ENCODE peak calls at places on chromosomes 13 and 19, in nine cellular contexts. One of them, this sample, is unnamed.

GRCh38 chr13:30443957-30444404 is 21.7 kb downstream of the UBE2L5 start:
- DNase-seq in pancreas: no peak
- DNase-seq in fibroblast of mammary gland: no peak
- DNase-seq in cardiac muscle cell: no peak
- DNase-seq in cardiac fibroblast: no peak
- DNase-seq in mucosa of descending colon: no peak
- DNase-seq in uterus: no peak
- DNase-seq in neural progenitor cell: no peak
- DNase-seq in A549: no peak
- DNase-seq in this sample: no peak

GRCh38 chr19:43610493-43610892 is 1.4 kb upstream of the SRRM5 start:
- DNase-seq in pancreas: no peak
- DNase-seq in fibroblast of mammary gland: no peak
- DNase-seq in cardiac muscle cell: no peak
- DNase-seq in cardiac fibroblast: peak
- DNase-seq in mucosa of descending colon: no peak
- DNase-seq in uterus: no peak
- DNase-seq in neural progenitor cell: no peak
- DNase-seq in A549: peak
- DNase-seq in this sample: peak

GRCh38 chr19:2315818-2316353 is 7.9 kb upstream of the LINGO3 start:
- DNase-seq in pancreas: no peak
- DNase-seq in fibroblast of mammary gland: peak
- DNase-seq in cardiac muscle cell: peak
- DNase-seq in cardiac fibroblast: peak
- DNase-seq in mucosa of descending colon: peak
- DNase-seq in uterus: no peak
- DNase-seq in neural progenitor cell: peak
- DNase-seq in A549: peak
- DNase-seq in this sample: peak

GRCh38 chr19:5691205-5691929 is 1.3 kb downstream of the RPL36 start:
- DNase-seq in pancreas: peak
- DNase-seq in fibroblast of mammary gland: peak
- DNase-seq in cardiac muscle cell: no peak
- DNase-seq in cardiac fibroblast: peak
- DNase-seq in mucosa of descending colon: peak
- DNase-seq in uterus: peak
- DNase-seq in neural progenitor cell: peak
- DNase-seq in A549: peak
- DNase-seq in this sample: no peak

GRCh38 chr13:57624565-57625435 is 6.7 kb upstream of the PCDH17 start:
- DNase-seq in pancreas: no peak
- DNase-seq in fibroblast of mammary gland: peak
- DNase-seq in cardiac muscle cell: peak
- DNase-seq in cardiac fibroblast: peak
- DNase-seq in mucosa of descending colon: peak
- DNase-seq in uterus: no peak
- DNase-seq in neural progenitor cell: peak
- DNase-seq in A549: peak
- DNase-seq in this sample: peak

GRCh38 chr19:55440411-55441105 is 2.5 kb downstream of the SHISA7 start:
- DNase-seq in pancreas: peak
- DNase-seq in fibroblast of mammary gland: no peak
- DNase-seq in cardiac muscle cell: no peak
- DNase-seq in cardiac fibroblast: no peak
- DNase-seq in mucosa of descending colon: no peak
- DNase-seq in uterus: no peak
- DNase-seq in neural progenitor cell: peak
- DNase-seq in A549: no peak
- DNase-seq in this sample: no peak

GRCh38 chr13:101127741-101128353 is 288.5 kb downstream of the NALCN start:
- DNase-seq in pancreas: no peak
- DNase-seq in fibroblast of mammary gland: peak
- DNase-seq in cardiac muscle cell: peak
- DNase-seq in cardiac fibroblast: peak
- DNase-seq in mucosa of descending colon: peak
- DNase-seq in uterus: no peak
- DNase-seq in neural progenitor cell: peak
- DNase-seq in A549: peak
- DNase-seq in this sample: peak

GRCh38 chr13:79874396-79875360 is 393.7 kb downstream of the NDFIP2 start:
- DNase-seq in pancreas: no peak
- DNase-seq in fibroblast of mammary gland: peak
- DNase-seq in cardiac muscle cell: no peak
- DNase-seq in cardiac fibroblast: peak
- DNase-seq in mucosa of descending colon: no peak
- DNase-seq in uterus: no peak
- DNase-seq in neural progenitor cell: no peak
- DNase-seq in A549: no peak
- DNase-seq in this sample: no peak

GRCh38 chr19:35533822-35534521 is 716 bp downstream of the GAPDHS start:
- DNase-seq in pancreas: no peak
- DNase-seq in fibroblast of mammary gland: peak
- DNase-seq in cardiac muscle cell: peak
- DNase-seq in cardiac fibroblast: peak
- DNase-seq in mucosa of descending colon: peak
- DNase-seq in uterus: no peak
- DNase-seq in neural progenitor cell: peak
- DNase-seq in A549: peak
- DNase-seq in this sample: peak

GRCh38 chr19:55340144-55340783 is 588 bp downstream of the KMT5C start:
- DNase-seq in pancreas: peak
- DNase-seq in fibroblast of mammary gland: no peak
- DNase-seq in cardiac muscle cell: peak
- DNase-seq in cardiac fibroblast: no peak
- DNase-seq in mucosa of descending colon: peak
- DNase-seq in uterus: no peak
- DNase-seq in neural progenitor cell: no peak
- DNase-seq in A549: peak
- DNase-seq in this sample: no peak

GRCh38 chr13:51322826-51323225 is 16.7 kb upstream of the SERPINE3 start:
- DNase-seq in pancreas: no peak
- DNase-seq in fibroblast of mammary gland: no peak
- DNase-seq in cardiac muscle cell: no peak
- DNase-seq in cardiac fibroblast: no peak
- DNase-seq in mucosa of descending colon: no peak
- DNase-seq in uterus: no peak
- DNase-seq in neural progenitor cell: no peak
- DNase-seq in A549: no peak
- DNase-seq in this sample: no peak

GRCh38 chr13:67283602-67284001 is 53.5 kb upstream of the PCDH9 start:
- DNase-seq in pancreas: no peak
- DNase-seq in fibroblast of mammary gland: peak
- DNase-seq in cardiac muscle cell: no peak
- DNase-seq in cardiac fibroblast: peak
- DNase-seq in mucosa of descending colon: no peak
- DNase-seq in uterus: no peak
- DNase-seq in neural progenitor cell: no peak
- DNase-seq in A549: peak
- DNase-seq in this sample: no peak

GRCh38 chr13:94192576-94192975 is 286.9 kb downstream of the DCT start:
- DNase-seq in pancreas: no peak
- DNase-seq in fibroblast of mammary gland: peak
- DNase-seq in cardiac muscle cell: peak
- DNase-seq in cardiac fibroblast: peak
- DNase-seq in mucosa of descending colon: peak
- DNase-seq in uterus: no peak
- DNase-seq in neural progenitor cell: peak
- DNase-seq in A549: peak
- DNase-seq in this sample: peak
- TF ChIP-seq CTCF in pancreas: no peak
- TF ChIP-seq CTCF in fibroblast of mammary gland: peak
- TF ChIP-seq CTCF in cardiac muscle cell: peak
- TF ChIP-seq CTCF in cardiac fibroblast: peak
- TF ChIP-seq CTCF in mucosa of descending colon: no peak
- TF ChIP-seq CTCF in uterus: no peak
- TF ChIP-seq CTCF in neural progenitor cell: peak
- TF ChIP-seq CTCF in A549: peak
- TF ChIP-seq CTCF in this sample: peak

DNA sequence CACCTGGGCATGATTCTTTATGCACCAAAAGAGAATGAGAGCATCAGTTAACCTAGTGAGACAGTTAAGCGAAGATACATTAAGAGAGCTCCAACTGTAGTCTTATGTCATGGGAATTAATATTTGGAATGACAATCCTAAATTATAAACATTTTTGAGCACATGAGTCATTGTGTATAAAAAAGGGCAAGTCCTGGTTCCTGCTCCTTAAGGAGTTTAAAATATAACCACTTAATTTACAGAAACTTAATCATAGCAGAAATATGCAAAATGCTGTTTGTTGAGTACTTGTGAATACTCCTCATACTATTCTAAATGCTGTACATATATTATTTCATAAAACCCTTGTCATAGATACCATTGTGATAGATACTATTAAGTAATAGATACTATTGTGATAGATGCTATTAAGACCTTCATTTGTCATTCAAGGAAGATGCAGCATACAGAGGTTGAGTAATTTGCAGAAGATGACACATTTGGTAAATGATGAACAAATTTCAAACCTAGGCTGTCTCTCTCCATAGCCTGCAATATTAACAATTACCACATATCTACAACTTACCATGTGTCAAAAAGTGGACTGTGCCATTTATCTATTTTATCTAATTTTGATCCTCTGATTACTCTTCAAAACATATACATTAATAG is 301.0 kb downstream of the TBC1D4 start:
- DNase-seq in pancreas: no peak
- DNase-seq in fibroblast of mammary gland: peak
- DNase-seq in cardiac muscle cell: no peak
- DNase-seq in cardiac fibroblast: peak
- DNase-seq in mucosa of descending colon: no peak
- DNase-seq in uterus: no peak
- DNase-seq in neural progenitor cell: no peak
- DNase-seq in A549: peak
- DNase-seq in this sample: peak
- TF ChIP-seq CTCF in pancreas: no peak
- TF ChIP-seq CTCF in fibroblast of mammary gland: no peak
- TF ChIP-seq CTCF in cardiac muscle cell: no peak
- TF ChIP-seq CTCF in cardiac fibroblast: no peak
- TF ChIP-seq CTCF in mucosa of descending colon: no peak
- TF ChIP-seq CTCF in uterus: no peak
- TF ChIP-seq CTCF in neural progenitor cell: no peak
- TF ChIP-seq CTCF in A549: no peak
- TF ChIP-seq CTCF in this sample: no peak

DNA sequence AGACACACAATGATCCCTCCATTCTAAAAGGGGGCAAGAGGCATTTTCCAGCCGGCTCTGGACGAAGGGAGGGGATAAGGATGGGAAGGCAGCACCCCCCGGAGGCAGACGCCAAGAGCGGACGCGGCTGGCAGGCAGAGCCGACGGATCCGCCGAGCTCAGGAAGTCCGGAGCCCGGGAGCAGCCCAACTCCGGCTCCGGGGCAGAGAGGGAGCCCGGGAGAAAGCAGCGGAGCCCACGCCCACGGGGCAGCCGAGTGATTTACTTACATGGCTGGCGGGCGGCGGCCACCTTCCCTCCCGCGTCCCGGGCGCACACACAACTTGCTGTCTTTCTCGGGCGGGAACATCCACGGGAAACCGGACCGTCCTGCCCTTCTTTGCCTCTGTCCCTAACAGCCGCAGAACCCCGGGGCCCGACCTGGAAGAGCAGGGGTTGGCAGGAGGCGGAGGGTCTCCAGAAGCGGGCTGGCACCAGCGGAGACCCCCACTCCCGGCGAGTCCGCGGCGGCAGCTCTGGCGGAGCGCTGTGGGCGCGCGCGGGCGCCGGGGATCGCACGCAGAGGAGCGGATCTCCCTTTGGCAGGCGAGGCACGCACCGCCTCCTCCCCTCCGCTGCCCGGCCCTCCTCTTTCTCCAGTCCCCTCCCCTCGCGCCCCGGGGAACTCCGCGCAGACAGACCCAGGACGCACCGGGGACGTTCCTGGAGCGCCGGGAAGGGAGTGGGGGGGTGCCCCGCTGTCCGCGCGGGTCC is at the start of gene LHFPL6:
- DNase-seq in pancreas: peak
- DNase-seq in fibroblast of mammary gland: peak
- DNase-seq in cardiac muscle cell: peak
- DNase-seq in cardiac fibroblast: peak
- DNase-seq in mucosa of descending colon: peak
- DNase-seq in uterus: peak
- DNase-seq in neural progenitor cell: peak
- DNase-seq in A549: peak
- DNase-seq in this sample: peak
- TF ChIP-seq CTCF in pancreas: no peak
- TF ChIP-seq CTCF in fibroblast of mammary gland: peak
- TF ChIP-seq CTCF in cardiac muscle cell: peak
- TF ChIP-seq CTCF in cardiac fibroblast: peak
- TF ChIP-seq CTCF in mucosa of descending colon: no peak
- TF ChIP-seq CTCF in uterus: peak
- TF ChIP-seq CTCF in neural progenitor cell: peak
- TF ChIP-seq CTCF in A549: peak
- TF ChIP-seq CTCF in this sample: peak

GRCh38 chr19:41816761-41817160 is 20.4 kb downstream of the CEACAM3 start:
- DNase-seq in pancreas: no peak
- DNase-seq in fibroblast of mammary gland: no peak
- DNase-seq in cardiac muscle cell: no peak
- DNase-seq in cardiac fibroblast: no peak
- DNase-seq in mucosa of descending colon: peak
- DNase-seq in uterus: no peak
- DNase-seq in neural progenitor cell: no peak
- DNase-seq in A549: no peak
- DNase-seq in this sample: no peak

GRCh38 chr19:41811981-41812380 is 15.6 kb downstream of the CEACAM3 start:
- DNase-seq in pancreas: no peak
- DNase-seq in fibroblast of mammary gland: no peak
- DNase-seq in cardiac muscle cell: no peak
- DNase-seq in cardiac fibroblast: no peak
- DNase-seq in mucosa of descending colon: no peak
- DNase-seq in uterus: no peak
- DNase-seq in neural progenitor cell: no peak
- DNase-seq in A549: no peak
- DNase-seq in this sample: no peak

GRCh38 chr19:41811036-41811435 is 14.6 kb downstream of the CEACAM3 start:
- DNase-seq in pancreas: no peak
- DNase-seq in fibroblast of mammary gland: no peak
- DNase-seq in cardiac muscle cell: no peak
- DNase-seq in cardiac fibroblast: no peak
- DNase-seq in mucosa of descending colon: no peak
- DNase-seq in uterus: no peak
- DNase-seq in neural progenitor cell: no peak
- DNase-seq in A549: no peak
- DNase-seq in this sample: no peak

GRCh38 chr19:41815301-41815700 is 18.9 kb downstream of the CEACAM3 start:
- DNase-seq in pancreas: no peak
- DNase-seq in fibroblast of mammary gland: no peak
- DNase-seq in cardiac muscle cell: no peak
- DNase-seq in cardiac fibroblast: no peak
- DNase-seq in mucosa of descending colon: no peak
- DNase-seq in uterus: no peak
- DNase-seq in neural progenitor cell: no peak
- DNase-seq in A549: no peak
- DNase-seq in this sample: no peak

DNA sequence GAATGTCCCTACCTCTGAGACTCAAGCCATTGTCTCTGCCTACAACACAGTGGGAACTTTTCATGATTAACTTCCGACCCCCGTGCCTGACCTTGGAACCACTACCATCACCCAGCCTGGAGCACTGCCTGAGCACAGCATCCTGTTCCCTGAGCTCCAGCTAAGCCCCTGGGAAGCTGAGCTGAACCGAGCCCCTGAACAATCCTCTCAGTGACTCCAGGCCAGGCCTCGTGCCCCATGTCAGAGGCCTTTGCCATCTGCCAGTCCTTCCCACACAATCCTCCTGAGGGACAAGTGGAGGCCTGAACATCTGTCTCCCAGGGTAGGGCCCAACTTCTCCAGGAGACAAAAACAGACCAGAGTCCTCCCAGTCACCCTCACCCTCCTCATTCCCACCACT is 17.5 kb downstream of the CEACAM3 start:
- DNase-seq in pancreas: no peak
- DNase-seq in fibroblast of mammary gland: no peak
- DNase-seq in cardiac muscle cell: no peak
- DNase-seq in cardiac fibroblast: no peak
- DNase-seq in mucosa of descending colon: no peak
- DNase-seq in uterus: no peak
- DNase-seq in neural progenitor cell: no peak
- DNase-seq in A549: no peak
- DNase-seq in this sample: no peak
- TF ChIP-seq CTCF in pancreas: no peak
- TF ChIP-seq CTCF in fibroblast of mammary gland: no peak
- TF ChIP-seq CTCF in cardiac muscle cell: no peak
- TF ChIP-seq CTCF in cardiac fibroblast: no peak
- TF ChIP-seq CTCF in mucosa of descending colon: no peak
- TF ChIP-seq CTCF in uterus: no peak
- TF ChIP-seq CTCF in neural progenitor cell: no peak
- TF ChIP-seq CTCF in A549: no peak
- TF ChIP-seq CTCF in this sample: no peak

This sample was measured in HFFc6.